ENCODE peak calls at places on chromosomes 5 and 9, in four cellular contexts. S, U, X and V are unnamed samples. For H3K4me1, the result is how much of the 10 kb centered on the place peaks cover.

GRCh38 chr9:1726993-1727759 is 288.0 kb upstream of the SMARCA2 start:
- DNase-seq in U (no peak), S (no peak), X (no peak), V (no peak)

GRCh38 chr5:127038550-127038949 is 8.2 kb upstream of the MARCHF3 start:
- DNase-seq in X (no peak), U (no peak), S (peak), V (no peak)

GRCh38 chr5:139797335-139797734 is 1.7 kb downstream of the PSD2 start:
- DNase-seq in U (no peak), X (no peak), S (no peak), V (no peak)

GRCh38 chr9:21919377-21920362 is 74.5 kb downstream of the CDKN2A start:
- DNase-seq in S (peak), U (no peak), X (no peak), V (no peak)

GRCh38 chr5:10689391-10690081 is 71.5 kb downstream of the DAP start:
- DNase-seq in U (no peak), X (peak), S (no peak), V (no peak)

GRCh38 chr5:40906351-40906751 is 2.9 kb upstream of the C7 start:
- DNase-seq in S (no peak), U (no peak), X (no peak), V (no peak)

GRCh38 chr5:98705841-98706240 is 67.6 kb upstream of the RGMB start:
- DNase-seq in S (no peak), X (no peak), U (no peak), V (no peak)

GRCh38 chr9:15834541-15834940 is 281.7 kb downstream of the CCDC171 start:
- DNase-seq in X (peak), U (no peak), S (no peak), V (no peak)

GRCh38 chr5:76145945-76146344 is 62.8 kb downstream of the SV2C start:
- DNase-seq in U (no peak), S (peak), X (peak), V (no peak)

GRCh38 chr5:55554879-55555278 is 20.1 kb upstream of the PLPP1 start:
- DNase-seq in U (no peak), S (no peak), X (no peak), V (no peak)

GRCh38 chr5:159332800-159333563 is 2.7 kb upstream of the IL12B start:
- DNase-seq in U (no peak), S (no peak), X (no peak), V (no peak)

GRCh38 chr5:31962928-31963327 is 211.2 kb downstream of the GOLPH3 start:
- DNase-seq in S (no peak), U (no peak), X (no peak), V (no peak)

GRCh38 chr5:9198399-9198798 is 347.5 kb downstream of the SEMA5A start:
- DNase-seq in U (no peak), S (no peak), X (no peak), V (no peak)

GRCh38 chr9:74639112-74639511 is 142.0 kb downstream of the RORB start:
- DNase-seq in U (no peak), S (no peak), X (no peak), V (no peak)

GRCh38 chr9:4600363-4600762 is 61.7 kb upstream of the PLPP6 start:
- DNase-seq in X (no peak), U (no peak), S (no peak), V (no peak)

GRCh38 chr9:18857769-18858168 is 175.2 kb downstream of the SAXO1 start:
- DNase-seq in U (no peak), S (no peak), X (no peak), V (no peak)

GRCh38 chr9:79292731-79293280 is 279.0 kb upstream of the TLE4 start:
- DNase-seq in U (no peak), X (no peak), S (no peak), V (no peak)

GRCh38 chr9:85715587-85715986 is 26.2 kb downstream of the AGTPBP1 start:
- DNase-seq in X (no peak), S (no peak), U (no peak), V (no peak)

GRCh38 chr9:19162956-19163355 is 35.7 kb upstream of the PLIN2 start:
- DNase-seq in X (no peak), S (no peak), U (no peak), V (no peak)

GRCh38 chr9:107819772-107820171 is 330.2 kb upstream of the KLF4 start:
- DNase-seq in X (no peak), U (no peak), S (peak), V (peak)

GRCh38 chr5:151051931-151052608 is 28.8 kb downstream of the TNIP1 start:
- DNase-seq in S (no peak), X (no peak), U (peak), V (no peak)

GRCh38 chr5:63401434-63402046 is 560.7 kb downstream of the HTR1A start:
- DNase-seq in X (peak), S (peak), U (peak), V (peak)

GRCh38 chr9:133693116-133693515 is 45.0 kb downstream of the SARDH start:
- DNase-seq in U (peak), X (peak), S (no peak), V (no peak)

GRCh38 chr5:1231354-1231905 is 6.2 kb downstream of the SLC6A18 start:
- DNase-seq in S (no peak), X (no peak), U (no peak), V (no peak)

GRCh38 chr5:127766556-127767335 is 63.6 kb downstream of the CCDC192 start:
- DNase-seq in X (no peak), U (no peak), S (no peak), V (no peak)

GRCh38 chr5:171521219-171521633 is 101.8 kb downstream of the FGF18 start:
- DNase-seq in S (no peak), U (no peak), X (no peak), V (no peak)

GRCh38 chr5:43227655-43228054 is 35.6 kb downstream of the NIM1K start:
- DNase-seq in X (no peak), U (no peak), S (no peak), V (no peak)

GRCh38 chr5:21783079-21783478 is 1070.1 kb downstream of the CDH12 start:
- DNase-seq in X (no peak), U (no peak), S (no peak), V (no peak)

GRCh38 chr5:72441861-72442540 is 65.2 kb downstream of the ZNF366 start:
- DNase-seq in X (no peak), S (no peak), U (no peak), V (no peak)

GRCh38 chr5:167783145-167783817 is 508.2 kb upstream of the WWC1 start:
- DNase-seq in X (no peak), S (no peak), U (peak), V (no peak)

GRCh38 chr5:56715996-56716395 is 99.4 kb upstream of the MAP3K1 start:
- DNase-seq in X (no peak), U (no peak), S (no peak), V (no peak)

GRCh38 chr5:72882989-72883388 is 66.5 kb downstream of the TNPO1 start:
- DNase-seq in S (no peak), U (no peak), X (no peak), V (no peak)

GRCh38 chr5:159178978-159179377 is 30.4 kb downstream of the RNF145 start:
- DNase-seq in S (no peak), X (no peak), U (no peak), V (peak)

GRCh38 chr5:74516217-74516636 is 124.3 kb downstream of the ENC1 start:
- DNase-seq in U (no peak), X (peak), S (no peak), V (no peak)

GRCh38 chr5:16233730-16234129 is 54.1 kb upstream of the MARCHF11 start:
- DNase-seq in X (no peak), U (no peak), S (no peak), V (no peak)

GRCh38 chr5:68215888-68216736 is 556 bp downstream of the PIK3R1 start:
- DNase-seq in U (peak), X (peak), S (peak), V (peak)

GRCh38 chr5:112119969-112120368 is 299.1 kb downstream of the EPB41L4A start:
- DNase-seq in U (no peak), S (no peak), X (no peak), V (no peak)

GRCh38 chr5:120552638-120553037 is 88.5 kb downstream of the PRR16 start:
- DNase-seq in U (no peak), X (no peak), S (no peak), V (no peak)

GRCh38 chr5:1294839-1295649 is at the start of gene TERT:
- DNase-seq in X (peak), U (peak), S (peak), V (no peak)

GRCh38 chr5:71778678-71779276 is 59.7 kb downstream of the CARTPT start:
- DNase-seq in X (peak), S (no peak), U (no peak), V (peak)

GRCh38 chr5:140796718-140797095 is 2.1 kb downstream of the PCDHA2 start:
- DNase-seq in S (no peak), X (no peak), U (peak), V (no peak)

GRCh38 chr5:140802781-140803271 is 2.0 kb downstream of the PCDHA3 start:
- DNase-seq in U (peak), S (no peak), X (no peak), V (no peak)

GRCh38 chr5:140795259-140795641 is 598 bp downstream of the PCDHA2 start:
- DNase-seq in S (no peak), X (peak), U (no peak), V (no peak)

GRCh38 chr5:140801494-140801841 is 611 bp downstream of the PCDHA3 start:
- DNase-seq in X (no peak), S (no peak), U (no peak), V (no peak)

DNA sequence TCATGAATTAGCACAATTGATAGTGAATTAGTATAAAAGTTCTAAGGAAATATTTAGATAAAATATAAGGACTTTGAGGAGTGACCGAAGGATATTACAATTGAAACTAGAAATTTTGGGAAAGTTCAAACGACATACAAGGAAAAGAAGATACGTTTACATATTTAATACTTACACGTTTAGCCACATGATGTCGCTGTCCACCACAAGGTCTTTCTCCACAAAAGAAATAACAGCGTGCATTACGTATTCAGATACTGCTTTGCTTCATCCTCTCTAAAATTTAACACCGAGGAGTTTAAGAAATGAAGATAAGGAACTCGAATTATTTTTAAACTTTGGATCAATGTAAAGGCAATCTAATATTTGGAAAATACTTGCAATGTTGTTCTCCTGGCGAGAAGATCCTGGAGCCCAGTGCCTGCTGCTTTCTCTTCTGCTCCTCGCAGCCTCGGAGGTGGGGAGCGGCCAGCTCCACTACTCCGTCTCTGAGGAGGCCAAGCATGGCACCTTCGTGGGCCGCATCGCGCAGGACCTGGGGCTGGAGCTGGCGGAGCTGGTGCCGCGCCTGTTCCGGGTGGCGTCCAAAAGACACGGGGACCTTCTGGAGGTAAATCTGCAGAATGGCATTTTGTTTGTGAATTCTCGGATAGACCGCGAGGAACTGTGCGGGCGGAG is at the start of gene PCDHA3:
- DNase-seq in U (no peak), X (no peak), S (no peak), V (no peak)
- H3K4me3 ChIP-seq in U (peak), X (no peak), S (peak), V (no peak)

GRCh38 chr9:110125207-110125751 is 82.7 kb downstream of the C9orf152 start:
- DNase-seq in U (peak), S (peak), X (no peak), V (peak)

GRCh38 chr9:110123364-110124095 is 84.4 kb downstream of the C9orf152 start:
- DNase-seq in X (no peak), U (no peak), S (no peak), V (no peak)

GRCh38 chr9:110126457-110126856 is 81.5 kb downstream of the C9orf152 start:
- DNase-seq in X (no peak), U (no peak), S (no peak), V (no peak)

GRCh38 chr9:110126986-110127864 is 80.7 kb downstream of the C9orf152 start:
- DNase-seq in U (peak), X (no peak), S (peak), V (no peak)

GRCh38 chr9:110125763-110126351 is 82.1 kb downstream of the C9orf152 start:
- DNase-seq in S (no peak), U (no peak), X (no peak), V (no peak)
- H3K4me1 ChIP-seq in S (under half), U (half or more), X (under half), V (under half)

GRCh38 chr9:127580371-127580770 is 31.7 kb upstream of the STXBP1 start:
- DNase-seq in U (no peak), X (no peak), S (no peak), V (no peak)

GRCh38 chr9:127580879-127581278 is 31.2 kb upstream of the STXBP1 start:
- DNase-seq in U (no peak), S (no peak), X (no peak), V (no peak)

GRCh38 chr9:127575875-127576778 is 36.0 kb upstream of the STXBP1 start:
- DNase-seq in S (peak), U (no peak), X (no peak), V (no peak)

GRCh38 chr9:127578627-127578951 is 33.5 kb upstream of the STXBP1 start:
- DNase-seq in U (no peak), S (no peak), X (no peak), V (no peak)

GRCh38 chr9:127578952-127579853 is 32.9 kb upstream of the STXBP1 start:
- DNase-seq in X (peak), S (peak), U (peak), V (peak)
- H3K4me3 ChIP-seq in X (no peak), S (no peak), U (peak), V (peak)

DNA sequence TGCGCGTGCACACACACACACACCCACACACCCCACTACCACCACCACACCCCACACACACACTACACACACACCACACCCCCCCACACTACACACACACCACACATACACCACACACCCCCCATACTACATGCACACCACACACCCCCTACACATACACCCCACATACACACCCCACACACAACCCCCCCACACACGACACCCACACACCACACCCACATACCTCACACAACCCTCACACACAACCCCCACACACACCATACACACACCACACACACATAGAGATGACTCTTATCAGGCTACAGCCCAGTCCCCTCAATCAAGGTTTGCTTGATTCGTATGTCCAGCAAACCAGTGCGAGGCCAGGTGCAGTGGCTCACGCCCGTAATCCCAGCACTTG is 25.7 kb downstream of the SLC46A2 start:
- DNase-seq in U (no peak), X (no peak), S (no peak), V (no peak)
- H3K4me1 ChIP-seq in U (under half), X (under half), S (under half), V (under half)

DNA sequence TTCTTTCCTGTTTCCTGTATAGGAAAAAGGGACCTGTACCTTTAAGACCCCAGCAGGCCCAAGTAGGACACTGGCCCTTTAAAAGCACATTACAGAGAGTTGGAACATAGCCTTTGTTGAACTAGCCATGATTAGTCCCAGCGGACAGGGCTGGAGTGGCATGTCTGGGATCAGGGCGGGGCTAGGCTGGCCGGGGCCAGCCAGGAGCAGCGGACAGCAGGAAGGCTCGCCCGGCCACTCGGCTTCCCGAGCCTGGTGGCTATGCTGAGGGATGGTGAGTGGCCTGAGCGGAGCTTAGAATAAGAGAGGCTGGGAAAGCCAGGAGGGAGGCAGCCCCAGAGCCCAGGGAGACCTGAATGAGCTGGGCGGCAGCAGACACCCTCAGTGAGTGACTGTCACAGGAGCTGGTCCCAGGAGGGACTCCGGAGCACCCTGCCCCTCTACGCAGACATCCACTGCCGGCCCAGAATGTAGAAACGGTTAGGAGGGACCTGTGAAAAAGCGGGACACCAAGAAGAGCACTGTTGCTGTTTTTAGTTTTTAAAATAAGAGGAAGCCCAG is 92.1 kb downstream of the DAB2IP start:
- DNase-seq in X (peak), U (peak), S (peak), V (peak)
- H3K4me3 ChIP-seq in X (peak), U (peak), S (peak), V (peak)

DNA sequence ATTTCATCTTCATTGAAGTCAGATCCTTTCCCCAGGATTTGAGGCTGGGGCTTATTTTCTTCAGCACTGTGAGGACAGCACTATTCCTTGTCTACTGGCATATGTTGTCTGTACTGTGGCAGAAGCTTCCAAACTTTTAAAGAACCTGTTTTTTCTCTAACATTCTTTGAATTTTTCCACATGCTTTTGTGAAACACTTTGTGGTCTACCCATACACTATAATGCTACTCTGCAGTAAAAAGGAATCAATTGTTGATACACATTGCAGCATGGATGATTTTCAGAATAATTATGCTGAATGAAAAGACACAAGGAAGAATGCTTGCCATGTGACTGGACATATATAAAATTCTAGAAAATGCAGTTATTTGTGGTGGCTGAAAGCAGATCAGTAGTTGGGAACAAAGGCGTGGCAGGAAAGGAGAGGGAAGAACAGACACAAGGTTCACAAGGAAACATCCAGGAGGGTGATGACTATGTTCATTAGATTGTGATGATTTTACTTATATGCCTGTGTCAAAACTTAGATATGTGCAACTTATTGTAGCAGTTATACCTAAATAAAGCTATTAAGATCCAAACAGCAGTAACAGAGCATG is 96.8 kb downstream of the WNK2 start:
- DNase-seq in X (no peak), S (peak), U (no peak), V (no peak)
- H3K4me1 ChIP-seq in X (under half), S (under half), U (under half), V (under half)

DNA sequence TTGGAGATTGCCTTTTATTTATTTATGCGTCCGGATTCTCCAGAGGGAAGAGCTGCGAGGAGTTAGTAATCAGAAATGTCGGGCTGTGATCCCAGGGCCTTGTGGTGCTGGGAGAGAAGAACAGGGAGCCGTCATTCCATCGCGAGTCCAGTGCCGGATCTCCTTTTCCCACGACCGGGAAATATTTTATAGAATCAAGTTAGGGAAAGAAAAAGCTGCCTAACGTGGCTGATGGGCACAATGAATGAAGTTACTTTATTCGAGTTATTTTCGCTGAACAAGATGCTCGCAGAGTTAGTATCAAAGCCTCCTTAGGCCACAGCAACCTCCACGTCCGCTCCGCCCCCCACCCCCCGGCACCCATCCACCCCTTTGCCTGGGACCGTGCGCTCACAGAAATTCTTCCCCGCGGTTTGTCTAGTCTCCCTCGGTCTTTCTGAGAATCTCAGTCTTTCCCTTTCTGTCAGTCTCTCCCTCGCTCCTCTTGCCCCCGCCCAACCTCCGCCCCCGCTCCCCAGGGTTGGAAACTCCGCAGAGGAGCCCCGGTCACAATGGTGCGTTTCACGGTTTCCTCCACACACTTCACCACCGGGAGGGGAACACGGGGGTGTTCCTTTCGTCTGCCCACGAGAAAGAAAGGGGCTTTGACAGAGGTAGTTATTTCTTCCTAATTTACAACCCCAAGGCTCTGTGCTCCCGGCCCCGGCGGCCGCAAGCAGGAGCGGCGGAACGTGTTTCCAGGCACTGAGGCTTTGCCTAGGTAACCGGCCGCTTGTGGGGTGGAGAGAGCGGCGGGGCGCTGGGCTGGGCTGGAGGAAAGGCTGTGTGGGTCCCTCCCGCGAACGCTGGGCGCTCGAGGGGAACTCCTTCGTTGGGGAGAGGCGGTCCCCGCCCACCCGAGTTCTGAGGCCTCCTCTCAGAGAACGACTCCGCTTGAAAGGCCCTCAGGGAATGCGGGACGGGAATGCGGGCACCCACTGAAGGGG is 2.0 kb downstream of the NR4A3 start:
- DNase-seq in S (peak), X (peak), U (peak), V (peak)
- H3K4me3 ChIP-seq in S (peak), X (peak), U (peak), V (peak)